ENCODE peak calls at places on chromosomes 6 and 20, in five cellular contexts. B is adrenal gland; D is CD8-positive, alpha-beta T cell; Z is body of pancreas; T is testis. X is an unnamed sample.

GRCh38 chr6:38714239-38715015 is 684 bp upstream of the DNAH8 start:
- DNase-seq in B (no peak), D (no peak), Z (no peak), T (no peak), X (no peak)

GRCh38 chr6:26064619-26065257 is 22.5 kb upstream of the HFE start:
- DNase-seq in B (no peak), D (no peak), Z (peak), T (no peak), X (no peak)

GRCh38 chr6:41780623-41781301 is at the start of gene PRICKLE4:
- DNase-seq in B (peak), D (no peak), Z (peak), T (peak), X (no peak)

GRCh38 chr20:20736303-20736702 is 23.9 kb upstream of the RALGAPA2 start:
- DNase-seq in B (no peak), D (no peak), Z (no peak), T (no peak), X (no peak)

GRCh38 chr6:25107218-25107617 is 171.5 kb upstream of the RIPOR2 start:
- DNase-seq in B (no peak), D (no peak), Z (no peak), T (no peak), X (no peak)

GRCh38 chr6:20148433-20148832 is 63.8 kb downstream of the MBOAT1 start:
- DNase-seq in B (no peak), D (no peak), Z (no peak), T (no peak), X (no peak)

GRCh38 chr6:9563996-9564395 is 850.9 kb downstream of the TFAP2A start:
- DNase-seq in B (no peak), D (no peak), Z (no peak), T (no peak), X (peak)

GRCh38 chr6:5499644-5500306 is 238.5 kb downstream of the FARS2 start:
- DNase-seq in B (no peak), D (no peak), Z (no peak), T (no peak), X (peak)

GRCh38 chr6:33123732-33124524 is 48.1 kb downstream of the HLA-DPB1 start:
- DNase-seq in B (no peak), D (no peak), Z (no peak), T (peak), X (no peak)

GRCh38 chr6:152642578-152643375 is 5.6 kb upstream of the SYNE1 start:
- DNase-seq in B (peak), D (no peak), Z (peak), T (peak), X (peak)

GRCh38 chr6:167963589-167964057 is 33.8 kb upstream of the KIF25 start:
- DNase-seq in B (no peak), D (no peak), Z (no peak), T (no peak), X (no peak)

GRCh38 chr6:25417206-25417605 is 138.0 kb downstream of the CARMIL1 start:
- DNase-seq in B (no peak), D (no peak), Z (no peak), T (no peak), X (no peak)

GRCh38 chr6:14641401-14641800 is 523.8 kb downstream of the CD83 start:
- DNase-seq in B (no peak), D (no peak), Z (no peak), T (no peak), X (no peak)

GRCh38 chr6:88702956-88703556 is 260.4 kb downstream of the RNGTT start:
- DNase-seq in B (no peak), D (no peak), Z (no peak), T (no peak), X (no peak)

GRCh38 chr20:24781061-24781980 is 167.7 kb upstream of the CST7 start:
- DNase-seq in B (no peak), D (no peak), Z (peak), T (peak), X (no peak)

GRCh38 chr20:12321746-12322145 is 404.1 kb downstream of the BTBD3 start:
- DNase-seq in B (no peak), D (no peak), Z (no peak), T (no peak), X (no peak)

GRCh38 chr6:142944126-142945066 is 580 bp downstream of the HIVEP2 start:
- DNase-seq in B (peak), D (peak), Z (peak), T (peak), X (peak)

GRCh38 chr6:100382767-100383195 is 81.9 kb downstream of the SIM1 start:
- DNase-seq in B (no peak), D (no peak), Z (no peak), T (no peak), X (no peak)

GRCh38 chr20:64214113-64214512 is 41.4 kb upstream of the PCMTD2 start:
- DNase-seq in B (no peak), D (no peak), Z (no peak), T (no peak), X (no peak)

GRCh38 chr6:105484238-105485161 is 81.6 kb upstream of the PREP start:
- DNase-seq in B (no peak), D (no peak), Z (no peak), T (no peak), X (no peak)

GRCh38 chr6:88864347-88865057 is 98.9 kb downstream of the RNGTT start:
- DNase-seq in B (no peak), D (no peak), Z (no peak), T (no peak), X (no peak)

GRCh38 chr6:38865521-38866174 is 150.5 kb downstream of the DNAH8 start:
- DNase-seq in B (no peak), D (no peak), Z (no peak), T (no peak), X (no peak)

GRCh38 chr6:44664716-44665115 is 277.2 kb downstream of the CDC5L start:
- DNase-seq in B (no peak), D (no peak), Z (no peak), T (no peak), X (no peak)

GRCh38 chr20:53643031-53643832 is 49.6 kb upstream of the ZNF217 start:
- DNase-seq in B (peak), D (peak), Z (peak), T (no peak), X (no peak)

GRCh38 chr20:48718914-48719578 is 108.8 kb downstream of the PREX1 start:
- DNase-seq in B (no peak), D (peak), Z (no peak), T (no peak), X (no peak)

GRCh38 chr6:150685860-150686259 is 86.2 kb downstream of the PLEKHG1 start:
- DNase-seq in B (no peak), D (peak), Z (no peak), T (peak), X (no peak)

GRCh38 chr20:63160641-63161175 is 55.2 kb downstream of the YTHDF1 start:
- DNase-seq in B (no peak), D (no peak), Z (no peak), T (no peak), X (no peak)

GRCh38 chr6:23137596-23137995 is 568.2 kb downstream of the HDGFL1 start:
- DNase-seq in B (no peak), D (no peak), Z (no peak), T (no peak), X (no peak)

GRCh38 chr20:50398064-50398463 is 112.1 kb upstream of the PTPN1 start:
- DNase-seq in B (peak), D (no peak), Z (no peak), T (no peak), X (no peak)
- TF ChIP-seq CTCF in B (no peak), D (no peak), Z (no peak), T (no peak), X (no peak)

GRCh38 chr6:71887744-71888115 is 1.4 kb downstream of the RIMS1 start:
- DNase-seq in B (no peak), D (no peak), Z (no peak), T (no peak), X (no peak)
- H3K4me3 ChIP-seq in B (no peak), D (no peak), Z (no peak), T (no peak), X (no peak)

GRCh38 chr6:166530211-166531045 is 56.0 kb downstream of the RAMACL start:
- DNase-seq in B (no peak), D (no peak), Z (no peak), T (no peak), X (no peak)

GRCh38 chr6:166529571-166529970 is 56.9 kb downstream of the RAMACL start:
- DNase-seq in B (no peak), D (no peak), Z (no peak), T (no peak), X (no peak)

GRCh38 chr6:166525567-166525966 is 60.9 kb downstream of the RAMACL start:
- DNase-seq in B (no peak), D (no peak), Z (no peak), T (no peak), X (no peak)

GRCh38 chr6:166526937-166527336 is 59.5 kb downstream of the RAMACL start:
- DNase-seq in B (no peak), D (no peak), Z (no peak), T (peak), X (no peak)

DNA sequence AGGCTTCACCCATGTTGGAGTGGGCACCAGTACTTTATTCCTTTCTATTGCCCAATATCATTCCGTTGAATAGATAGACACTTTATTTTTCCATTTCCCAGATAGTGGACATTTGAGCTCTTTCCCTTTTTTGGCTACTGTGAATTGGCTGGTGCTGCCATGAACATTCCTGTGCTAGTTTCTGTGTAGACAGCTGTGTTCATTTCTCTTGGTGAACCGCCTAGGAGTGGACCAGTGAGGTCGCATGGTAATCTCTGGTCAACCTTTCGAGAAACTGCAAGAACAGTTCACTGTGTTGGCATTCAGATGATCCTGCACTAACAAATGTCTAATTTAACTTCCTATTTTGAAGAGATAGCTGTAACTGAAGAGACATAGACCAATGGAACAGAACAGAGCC is 58.6 kb downstream of the RAMACL start:
- DNase-seq in B (no peak), D (no peak), Z (no peak), T (no peak), X (no peak)
- TF ChIP-seq CTCF in B (no peak), D (no peak), Z (no peak), T (no peak), X (no peak)

GRCh38 chr6:47309326-47310130 is at the start of gene TNFRSF21:
- DNase-seq in B (peak), D (peak), Z (peak), T (peak), X (peak)

GRCh38 chr6:47308674-47309325 is 905 bp downstream of the TNFRSF21 start:
- DNase-seq in B (peak), D (no peak), Z (peak), T (peak), X (no peak)

GRCh38 chr6:47307362-47308222 is 2.1 kb downstream of the TNFRSF21 start:
- DNase-seq in B (no peak), D (no peak), Z (no peak), T (no peak), X (no peak)

GRCh38 chr6:47306887-47307286 is 2.8 kb downstream of the TNFRSF21 start:
- DNase-seq in B (no peak), D (no peak), Z (no peak), T (no peak), X (no peak)

DNA sequence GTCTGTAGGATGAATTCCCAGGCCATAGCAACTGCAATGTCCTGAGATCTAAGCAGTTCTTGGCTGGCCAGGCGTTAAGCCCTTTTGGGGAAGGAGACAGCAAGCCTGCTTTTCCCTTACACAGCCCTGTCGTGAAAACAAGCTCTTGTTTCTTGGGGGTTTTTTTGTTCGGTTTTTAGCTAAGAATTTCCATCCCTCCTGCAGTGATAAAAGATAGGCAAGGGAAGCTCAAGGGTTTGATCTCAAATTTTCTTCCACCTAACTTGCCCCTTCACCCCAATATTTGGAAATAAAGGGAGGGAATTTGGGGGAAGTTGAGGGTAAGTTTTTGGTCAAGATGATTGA is 1.5 kb downstream of the TNFRSF21 start:
- DNase-seq in B (no peak), D (no peak), Z (no peak), T (no peak), X (no peak)
- H3K4me3 ChIP-seq in B (no peak), D (no peak), Z (peak), T (peak), X (peak)

DNA sequence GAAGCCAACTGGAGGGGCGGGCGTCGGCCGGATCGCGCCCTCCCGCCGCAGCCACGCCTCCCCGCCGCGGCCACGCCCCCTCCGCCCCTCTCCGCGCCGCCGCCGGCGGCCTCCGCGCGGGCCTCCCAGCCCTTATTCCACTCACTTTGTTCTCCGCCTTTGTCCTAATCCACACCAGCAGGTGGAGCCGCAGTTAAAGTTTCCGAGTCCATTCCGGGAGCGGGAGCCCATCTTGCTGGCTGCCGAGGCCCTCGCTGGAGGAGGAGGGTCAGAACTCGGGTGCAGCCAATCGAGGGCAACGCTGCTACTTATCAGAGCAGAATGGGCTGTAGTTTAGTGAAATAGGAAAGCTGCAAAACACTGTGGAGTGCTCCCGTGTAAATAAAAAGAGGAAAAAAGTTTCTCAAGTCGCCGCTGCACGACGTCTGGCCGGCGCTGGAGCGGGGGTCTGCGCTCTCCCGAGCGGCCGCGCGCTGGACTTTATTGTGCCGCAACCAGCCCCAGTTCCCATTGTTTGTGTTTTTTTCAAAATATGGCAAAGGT is at the start of gene ASF1A:
- DNase-seq in B (peak), D (peak), Z (peak), T (peak), X (peak)
- TF ChIP-seq CTCF in B (peak), D (no peak), Z (peak), T (peak), X (peak)

DNA sequence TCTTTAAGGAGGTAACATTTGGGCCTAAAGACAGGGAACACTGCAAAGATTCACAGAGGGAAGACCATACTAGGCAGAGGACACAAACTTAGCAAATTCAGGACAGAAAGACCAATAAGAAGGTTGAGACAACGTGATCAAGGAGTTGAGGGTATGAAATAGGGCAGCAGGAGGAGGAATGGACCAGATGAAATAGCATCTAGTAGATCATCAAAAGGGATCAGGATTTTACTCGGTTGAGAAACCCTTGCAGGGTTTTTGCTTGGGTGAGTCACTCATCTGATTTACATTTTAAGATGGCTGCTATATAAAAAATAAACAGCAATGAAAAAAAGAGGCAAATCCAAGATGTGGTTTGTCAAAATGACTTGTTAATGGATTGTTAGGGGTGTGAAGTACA is 4.7 kb downstream of the BCLAF1 start:
- DNase-seq in B (no peak), D (no peak), Z (no peak), T (no peak), X (no peak)
- H3K4me3 ChIP-seq in B (no peak), D (peak), Z (no peak), T (no peak), X (no peak)